ENCODE peak calls at places on chromosomes 11 and 22, in ten cellular contexts. E, B, Z, T, G, L, J, C, R and V are unnamed samples.
A peak's percentile ranks its signal among the peaks of the same experiment; 100 is the strongest.

GRCh38 chr11:31656051-31656450 is 146.5 kb downstream of the ELP4 start:
- DNase-seq in E (peak; percentile 29), T (no peak), L (no peak), J (no peak), R (peak; percentile 18), Z (no peak), C (no peak), B (no peak), G (no peak), V (no peak)

GRCh38 chr22:39254789-39255298 is 10.1 kb upstream of the PDGFB start:
- DNase-seq in G (no peak), T (no peak), R (no peak), L (no peak), E (peak; percentile 74), C (peak; percentile 84), B (no peak), Z (peak; percentile 52), J (peak; percentile 81), V (no peak)

GRCh38 chr11:128471138-128471661 is 116.2 kb downstream of the ETS1 start:
- DNase-seq in G (no peak), J (no peak), R (no peak), L (no peak), C (no peak), Z (peak; percentile 75), E (no peak), T (no peak), B (no peak), V (no peak)

GRCh38 chr11:118609380-118610219 is 2.2 kb downstream of the PHLDB1 start:
- DNase-seq in R (peak; percentile 55), T (no peak), L (no peak), B (peak; percentile 36), J (peak; percentile 70), C (peak; percentile 47), E (no peak), Z (peak; percentile 46), G (no peak), V (peak; percentile 30)

GRCh38 chr22:36377022-36377631 is 10.6 kb downstream of the MYH9 start:
- DNase-seq in L (no peak), R (no peak), C (no peak), Z (peak; percentile 62), G (no peak), T (no peak), J (no peak), B (no peak), E (no peak), V (no peak)

GRCh38 chr11:130582994-130583393 is 134.5 kb downstream of the ADAMTS15 start:
- DNase-seq in L (no peak), G (no peak), R (no peak), B (no peak), E (no peak), J (no peak), C (no peak), Z (no peak), T (no peak), V (no peak)

GRCh38 chr11:42319926-42320325 is 860.5 kb upstream of the LRRC4C start:
- DNase-seq in Z (no peak), T (no peak), L (no peak), J (no peak), R (peak; percentile 20), C (peak; percentile 64), B (no peak), G (no peak), E (no peak), V (no peak)

GRCh38 chr22:42269407-42270177 is 861 bp downstream of the TCF20 start:
- DNase-seq in B (peak; percentile 51), J (no peak), E (peak; percentile 74), T (peak; percentile 47), G (peak; percentile 62), R (peak; percentile 15), C (peak; percentile 28), L (no peak), Z (peak; percentile 76), V (peak; percentile 85)

GRCh38 chr11:86688398-86689179 is 16.2 kb upstream of the ME3 start:
- DNase-seq in Z (no peak), B (no peak), T (no peak), R (peak; percentile 39), G (no peak), E (no peak), C (no peak), J (peak; percentile 74), L (peak; percentile 55), V (no peak)

GRCh38 chr11:250274-250673 is 13.5 kb downstream of the PSMD13 start:
- DNase-seq in T (no peak), E (no peak), G (no peak), L (no peak), Z (no peak), J (no peak), B (no peak), R (no peak), C (no peak), V (no peak)

GRCh38 chr11:106670069-106670468 is 348.2 kb downstream of the GUCY1A2 start:
- DNase-seq in R (no peak), L (no peak), E (no peak), B (no peak), J (no peak), C (no peak), T (no peak), G (no peak), Z (no peak), V (no peak)

GRCh38 chr11:71062199-71062598 is 190.2 kb downstream of the SHANK2 start:
- DNase-seq in J (no peak), E (no peak), G (no peak), R (no peak), T (no peak), Z (no peak), B (no peak), L (no peak), C (no peak), V (no peak)

GRCh38 chr22:35961480-35961902 is 67.1 kb downstream of the RBFOX2 start:
- DNase-seq in Z (no peak), C (peak; percentile 85), G (peak; percentile 58), T (peak; percentile 63), R (peak; percentile 85), B (peak; percentile 23), J (peak; percentile 88), E (no peak), L (peak; percentile 55), V (no peak)

GRCh38 chr22:40036591-40037225 is 42.0 kb downstream of the FAM83F start:
- DNase-seq in T (peak; percentile 28), R (peak; percentile 85), J (peak; percentile 72), L (peak; percentile 58), G (peak; percentile 70), E (no peak), Z (peak; percentile 42), B (peak; percentile 51), C (peak; percentile 69), V (peak; percentile 68)

GRCh38 chr22:37284807-37285355 is 2.6 kb downstream of the CYTH4 start:
- DNase-seq in J (peak; percentile 78), B (peak; percentile 49), G (no peak), E (no peak), T (no peak), R (no peak), L (no peak), Z (peak; percentile 60), C (no peak), V (no peak)

DNA sequence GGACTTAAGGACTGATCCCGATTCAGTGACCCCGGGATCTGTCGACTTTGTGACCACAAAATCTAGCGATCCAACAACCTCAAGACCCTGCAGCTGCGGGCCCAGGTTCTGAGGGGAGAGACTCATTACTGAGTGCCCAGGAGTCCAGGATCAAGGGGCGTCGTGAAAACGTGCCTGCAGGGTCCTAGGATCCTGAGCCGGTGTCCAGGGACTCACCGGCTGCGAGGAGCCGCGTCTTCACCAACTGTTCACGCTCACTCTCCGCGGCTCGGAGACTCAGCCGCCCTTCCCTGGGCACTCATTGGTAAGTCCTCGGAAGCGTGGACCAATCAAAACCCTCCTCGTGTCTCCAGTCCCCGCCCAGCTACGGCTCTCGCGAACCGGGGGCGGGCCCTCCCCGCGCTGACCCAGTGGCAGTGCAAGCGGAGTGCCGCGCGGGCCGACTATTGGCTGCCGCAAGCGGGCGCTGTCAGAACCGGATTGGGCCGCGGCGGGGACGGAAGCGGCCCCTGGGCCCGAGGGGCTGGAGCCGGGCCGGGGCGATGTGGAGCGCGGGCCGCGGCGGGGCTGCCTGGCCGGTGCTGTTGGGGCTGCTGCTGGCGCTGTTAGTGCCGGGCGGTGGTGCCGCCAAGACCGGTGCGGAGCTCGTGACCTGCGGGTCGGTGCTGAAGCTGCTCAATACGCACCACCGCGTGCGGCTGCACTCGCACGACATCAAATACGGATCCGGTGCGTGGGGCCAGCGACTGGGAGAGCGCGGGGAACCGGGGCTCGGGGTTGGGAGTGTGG is at the start of gene SDF2L1:
- DNase-seq in E (peak; percentile 99), J (peak; percentile 100), G (peak; percentile 98), Z (peak; percentile 98), C (peak; percentile 99), L (peak; percentile 97), T (peak; percentile 98), R (peak; percentile 99), B (peak; percentile 98), V (peak; percentile 99)
- TF ChIP-seq CTCF in E (no peak), J (peak; percentile 10), G (peak; percentile 1), Z (no peak), C (no peak), L (no peak), T (no peak), R (no peak), B (peak; percentile 37), V (peak; percentile 49)

GRCh38 chr11:16317712-16318111 is 38.6 kb downstream of the SOX6 start:
- DNase-seq in G (no peak), B (no peak), T (no peak), E (no peak), J (no peak), Z (no peak), L (no peak), C (no peak), R (no peak), V (no peak)
- H3K27me3 ChIP-seq in G (no peaks in the 10 kb centered on the region), B (no peaks in the 10 kb centered on the region), T (no peaks in the 10 kb centered on the region), E (peaks cover 2% of the 10 kb centered on the region), J (no peaks in the 10 kb centered on the region), Z (no peaks in the 10 kb centered on the region), L (no peaks in the 10 kb centered on the region), C (no peaks in the 10 kb centered on the region), R (no peaks in the 10 kb centered on the region), V (no peaks in the 10 kb centered on the region)

DNA sequence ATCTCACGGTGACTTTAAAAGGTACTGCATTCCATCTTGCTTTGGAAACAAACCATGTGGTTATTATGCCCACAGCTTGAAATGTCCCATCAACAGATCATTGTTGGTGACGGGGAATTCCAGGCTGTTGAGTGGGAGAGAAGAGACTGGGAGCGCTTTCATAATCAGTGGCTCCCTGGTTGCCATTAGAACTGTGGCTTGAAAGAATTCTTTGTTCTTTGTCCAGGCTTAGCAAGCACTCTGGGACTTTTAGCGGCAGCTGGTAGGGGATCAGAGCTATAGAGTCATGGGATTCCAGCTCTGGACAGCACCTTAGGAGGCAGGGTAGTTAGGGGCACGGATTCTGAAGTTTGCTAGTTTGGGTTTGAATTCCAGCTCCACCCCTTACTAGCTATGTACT is 22.0 kb downstream of the MMP20 start:
- DNase-seq in T (no peak), R (peak; percentile 76), Z (no peak), E (peak; percentile 98), C (no peak), G (no peak), L (peak; percentile 16), J (no peak), B (no peak), V (peak; percentile 24)
- H3K4me3 ChIP-seq in T (no peak overlapping the region), R (no peak overlapping the region), Z (no peak overlapping the region), E (no peak overlapping the region), C (no peak overlapping the region), G (no peak overlapping the region), L (no peak overlapping the region), J (no peak overlapping the region), B (no peak overlapping the region), V (no peak overlapping the region)

GRCh38 chr22:22109693-22110466 is 127.3 kb upstream of the TOP3B start:
- DNase-seq in C (no peak), B (no peak), R (no peak), Z (no peak), E (no peak), L (no peak), T (no peak), J (no peak), G (no peak), V (no peak)
- TF ChIP-seq CTCF in C (no peak), B (no peak), R (peak; percentile 23), Z (no peak), E (peak; percentile 36), L (peak; percentile 33), T (no peak), J (no peak), G (no peak), V (no peak)